ENCODE peak calls at places on chromosomes 1 and 21, in eight cellular contexts. G is DND-41, Z is kidney epithelial cell, Y is dorsolateral prefrontal cortex, S is neural progenitor cell, X is GM23338, Q is fibroblast of lung, E is body of pancreas. U is an unnamed sample. For H3K27me3, the result is how much of the 10 kb centered on the place peaks cover.

GRCh38 chr21:43323244-43324005 is 103.5 kb downstream of the SIK1 start:
- DNase-seq in S (no peak), Q (no peak), Z (no peak), X (no peak), Y (peak), G (no peak), E (peak), U (no peak)

GRCh38 chr1:154663656-154664055 is 55.7 kb upstream of the ADAR start:
- DNase-seq in G (no peak), Q (no peak), Z (no peak), X (no peak), S (no peak), E (no peak), Y (no peak), U (no peak)

GRCh38 chr1:160030657-160031367 is 978 bp downstream of the PIGM start:
- DNase-seq in Y (no peak), E (peak), Z (no peak), X (peak), S (peak), G (peak), Q (peak), U (no peak)

GRCh38 chr1:224631471-224632105 is 15.5 kb downstream of the CNIH3 start:
- DNase-seq in E (no peak), Q (peak), Z (no peak), X (no peak), G (no peak), S (no peak), Y (no peak), U (no peak)

GRCh38 chr1:100130552-100131077 is 2.1 kb downstream of the SASS6 start:
- DNase-seq in E (no peak), Q (no peak), G (no peak), S (no peak), Z (no peak), X (peak), Y (no peak), U (no peak)

GRCh38 chr1:32082022-32082421 is 9.3 kb downstream of the TMEM39B start:
- DNase-seq in Q (no peak), E (no peak), Z (no peak), Y (no peak), X (no peak), G (no peak), S (no peak), U (no peak)

GRCh38 chr21:29265690-29266479 is 32.8 kb upstream of the BACH1 start:
- DNase-seq in S (no peak), E (no peak), G (no peak), Q (no peak), X (no peak), Z (no peak), Y (no peak), U (no peak)

GRCh38 chr1:55893155-55893554 is 678.0 kb upstream of the USP24 start:
- DNase-seq in Z (peak), Y (no peak), S (peak), G (no peak), E (no peak), X (peak), Q (peak), U (no peak)

GRCh38 chr1:169487561-169487960 is 1.8 kb upstream of the SLC19A2 start:
- DNase-seq in G (no peak), Z (no peak), Q (no peak), Y (no peak), X (no peak), E (peak), S (no peak), U (no peak)

GRCh38 chr1:59302297-59302696 is 5.4 kb downstream of the FGGY start:
- DNase-seq in Y (no peak), E (no peak), S (no peak), G (no peak), X (no peak), Z (no peak), Q (no peak), U (no peak)

GRCh38 chr1:248924696-248925532 is 18.9 kb downstream of the PGBD2 start:
- DNase-seq in G (peak), S (peak), Q (peak), E (peak), X (peak), Y (no peak), Z (no peak), U (no peak)

GRCh38 chr1:84152649-84153056 is 8.6 kb downstream of the PRKACB start:
- DNase-seq in X (no peak), Y (no peak), E (no peak), Z (peak), G (no peak), Q (peak), S (no peak), U (no peak)

GRCh38 chr1:239719642-239720258 is 333.4 kb downstream of the CHRM3 start:
- DNase-seq in Q (no peak), S (no peak), G (peak), Y (no peak), E (no peak), Z (no peak), X (no peak), U (no peak)

GRCh38 chr1:186715887-186716809 is 35.9 kb upstream of the PTGS2 start:
- DNase-seq in Q (no peak), X (no peak), S (no peak), Z (no peak), Y (no peak), G (no peak), E (no peak), U (peak)

GRCh38 chr21:38544681-38545080 is 46.4 kb upstream of the ERG start:
- DNase-seq in X (no peak), Z (no peak), Y (no peak), S (no peak), G (no peak), Q (peak), E (no peak), U (no peak)

GRCh38 chr1:165894591-165894990 is 67.2 kb downstream of the UCK2 start:
- DNase-seq in G (no peak), Y (no peak), S (no peak), E (no peak), Z (no peak), X (no peak), Q (peak), U (no peak)

GRCh38 chr1:177631770-177632169 is 338.1 kb downstream of the SEC16B start:
- DNase-seq in Y (no peak), Q (no peak), X (no peak), E (no peak), Z (no peak), S (no peak), G (no peak), U (no peak)

GRCh38 chr1:34060901-34061415 is 104.1 kb downstream of the CSMD2 start:
- DNase-seq in Z (no peak), Q (peak), Y (peak), S (no peak), E (peak), X (no peak), G (no peak), U (no peak)

GRCh38 chr21:36635991-36636390 is 62.9 kb upstream of the SIM2 start:
- DNase-seq in S (no peak), Y (no peak), Z (no peak), X (no peak), E (no peak), G (no peak), Q (no peak), U (no peak)

GRCh38 chr1:46400398-46400797 is 6.3 kb downstream of the FAAH start:
- DNase-seq in Y (no peak), Q (no peak), Z (no peak), G (no peak), X (no peak), E (no peak), S (no peak), U (no peak)

GRCh38 chr1:10388387-10388715 is 10.5 kb upstream of the PGD start:
- DNase-seq in Q (no peak), Z (no peak), G (no peak), E (no peak), S (no peak), Y (no peak), X (no peak), U (no peak)
- H3K4me3 ChIP-seq in Q (no peak), Z (no peak), G (peak), E (no peak), S (no peak), Y (no peak), X (no peak), U (no peak)

GRCh38 chr1:155962599-155963211 is 15.6 kb downstream of the ARHGEF2 start:
- DNase-seq in X (no peak), Q (peak), G (no peak), S (no peak), Y (no peak), Z (no peak), E (no peak), U (no peak)

GRCh38 chr1:155964193-155964592 is 14.2 kb downstream of the ARHGEF2 start:
- DNase-seq in Q (no peak), E (no peak), Z (no peak), S (no peak), G (no peak), Y (no peak), X (no peak), U (no peak)

GRCh38 chr1:155966135-155966534 is 12.2 kb downstream of the ARHGEF2 start:
- DNase-seq in Q (no peak), E (no peak), G (no peak), S (peak), Z (no peak), Y (no peak), X (peak), U (no peak)

GRCh38 chr1:155960081-155960745 is 18.1 kb downstream of the ARHGEF2 start:
- DNase-seq in Y (no peak), Q (no peak), G (no peak), S (no peak), E (no peak), X (no peak), Z (no peak), U (no peak)

DNA sequence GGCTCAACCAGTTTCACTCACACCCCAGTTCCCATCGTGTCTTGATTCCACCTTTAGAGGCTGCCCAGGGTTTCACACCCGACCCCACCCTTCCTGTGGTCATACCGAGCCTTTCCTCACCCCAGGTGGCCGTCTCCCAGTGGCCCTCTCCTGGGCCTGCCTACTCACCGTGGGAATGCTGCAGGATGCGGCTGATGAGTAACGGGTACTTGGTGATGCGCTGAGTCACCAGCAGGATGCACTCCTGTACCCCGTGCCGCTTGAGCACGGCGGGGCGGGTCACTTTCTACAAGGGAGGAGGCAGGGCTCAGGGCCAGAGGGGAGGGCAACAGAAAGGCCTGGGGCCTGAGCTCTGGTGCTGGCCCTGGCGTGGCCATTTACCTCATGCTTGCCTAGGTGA is 16.4 kb downstream of the ARHGEF2 start:
- DNase-seq in Q (peak), Z (peak), Y (no peak), S (no peak), X (no peak), E (no peak), G (no peak), U (peak)
- TF ChIP-seq CTCF in Q (peak), Z (peak), Y (no peak), S (no peak), X (no peak), E (no peak), G (peak), U (peak)

DNA sequence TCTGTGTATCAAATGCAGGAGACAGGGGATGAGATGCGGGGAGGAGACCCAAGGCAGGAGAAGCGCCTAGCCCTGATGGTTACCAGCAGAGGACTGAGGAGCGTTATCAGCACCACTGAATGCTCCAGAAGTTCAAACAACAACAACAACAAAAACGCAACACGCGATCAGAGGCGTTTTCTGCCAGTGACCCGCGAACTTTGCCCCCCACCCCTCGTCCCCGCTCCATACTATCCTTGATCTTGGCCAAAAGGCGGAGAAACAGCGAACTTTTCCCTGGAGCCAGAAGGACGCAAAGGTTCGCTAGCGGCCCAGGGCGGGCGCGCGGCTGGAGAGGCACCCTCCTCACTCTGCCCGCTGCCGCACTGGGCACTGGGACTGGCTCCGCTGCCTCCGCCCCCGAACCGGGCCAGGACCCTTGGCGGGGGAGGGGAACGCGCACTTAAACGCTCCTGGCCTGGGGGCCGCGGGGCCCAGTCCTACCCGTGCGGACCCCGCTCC is 699 bp downstream of the ECHDC2 start:
- DNase-seq in G (no peak), Z (no peak), Q (peak), Y (no peak), X (peak), S (no peak), E (peak), U (no peak)
- H3K27me3 ChIP-seq in G (under half), Z (under half), Q (under half), Y (under half), X (under half), S (half or more), E (under half), U (under half)

DNA sequence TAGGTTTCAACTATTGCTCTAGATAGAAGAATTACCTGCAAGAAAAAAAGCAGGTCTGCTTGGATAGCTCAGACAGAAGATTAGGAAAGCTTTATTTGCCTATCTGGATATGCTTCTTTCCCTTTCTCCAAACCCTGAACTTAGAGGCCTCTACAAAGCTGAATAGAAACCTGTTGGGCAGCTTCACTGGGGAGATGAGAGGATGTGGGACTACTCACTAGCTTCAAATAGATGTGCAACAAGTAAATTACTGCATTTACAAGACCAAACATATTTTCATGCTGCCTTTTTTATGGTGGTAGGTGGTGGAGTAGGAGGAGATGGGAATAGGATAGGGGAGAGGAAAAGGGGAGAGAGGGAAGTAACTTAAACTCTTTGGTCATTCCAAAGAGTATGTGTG is 6.4 kb downstream of the CLCA2 start:
- DNase-seq in X (no peak), E (no peak), Y (no peak), Z (no peak), G (no peak), S (no peak), Q (no peak), U (no peak)
- H3K4me3 ChIP-seq in X (no peak), E (no peak), Y (no peak), Z (no peak), G (no peak), S (no peak), Q (no peak), U (no peak)

GRCh38 chr1:178774263-178774662 is 49.2 kb downstream of the RALGPS2 start:
- DNase-seq in Q (peak), G (no peak), E (no peak), Y (no peak), X (peak), S (no peak), Z (no peak), U (no peak)
- TF ChIP-seq CTCF in Q (no peak), G (peak), E (peak), Y (peak), X (peak), S (peak), Z (peak), U (no peak)

GRCh38 chr1:36645911-36646310 is 163.2 kb upstream of the CSF3R start:
- DNase-seq in X (no peak), Z (no peak), Q (no peak), Y (no peak), E (no peak), S (no peak), G (no peak), U (no peak)
- H3K27me3 ChIP-seq in X (under half), Z (under half), Q (under half), Y (under half), E (under half), S (under half), G (under half), U (under half)

GRCh38 chr21:33767236-33767635 is 124.9 kb downstream of the ITSN1 start:
- DNase-seq in G (no peak), X (no peak), E (no peak), Y (no peak), Z (peak), Q (peak), S (no peak), U (no peak)

GRCh38 chr21:33760641-33761103 is 118.4 kb downstream of the ITSN1 start:
- DNase-seq in Z (no peak), Y (no peak), S (no peak), E (no peak), X (no peak), Q (peak), G (no peak), U (peak)

GRCh38 chr21:33762798-33763572 is 120.7 kb downstream of the ITSN1 start:
- DNase-seq in Z (peak), S (no peak), G (no peak), Y (no peak), X (no peak), E (no peak), Q (peak), U (peak)

GRCh38 chr21:33763573-33763881 is 121.2 kb downstream of the ITSN1 start:
- DNase-seq in S (no peak), E (no peak), Q (no peak), Z (no peak), Y (no peak), X (no peak), G (no peak), U (no peak)

GRCh38 chr21:33761104-33762036 is 119.1 kb downstream of the ITSN1 start:
- DNase-seq in Z (peak), S (no peak), Y (no peak), X (no peak), E (no peak), G (no peak), Q (peak), U (peak)
- H3K4me3 ChIP-seq in Z (no peak), S (no peak), Y (no peak), X (no peak), E (no peak), G (no peak), Q (peak), U (peak)

U was measured in BJ.